ENCODE peak calls at places on chromosome 20, in seven cellular contexts. L is HT1080, Q is HEK293T, X is Kasumi-1, B is AG20443, S is H54, U is H9. Z is an unnamed sample.

GRCh38 chr20:19975436-19975799 is 41.7 kb upstream of the NAA20 start:
- DNase-seq in Q (no peak), L (no peak), B (peak), S (peak), X (no peak), U (no peak), Z (peak)

GRCh38 chr20:58614984-58615760 is 35.9 kb upstream of the STX16 start:
- DNase-seq in U (no peak), X (no peak), S (no peak), B (no peak), L (no peak), Q (no peak), Z (no peak)

GRCh38 chr20:50278684-50279531 is 88.3 kb downstream of the CEBPB start:
- DNase-seq in S (peak), B (peak), U (no peak), X (no peak), Q (peak), L (no peak), Z (no peak)

GRCh38 chr20:13119583-13119982 is 101.5 kb upstream of the ISM1 start:
- DNase-seq in Q (peak), X (peak), L (peak), U (peak), S (no peak), B (peak), Z (peak)

GRCh38 chr20:22729180-22729579 is 144.8 kb upstream of the FOXA2 start:
- DNase-seq in U (no peak), S (no peak), X (no peak), L (peak), B (no peak), Q (no peak), Z (no peak)

GRCh38 chr20:53243152-53243551 is 271.0 kb downstream of the TSHZ2 start:
- DNase-seq in S (no peak), U (no peak), B (no peak), Q (no peak), X (no peak), L (no peak), Z (no peak)

GRCh38 chr20:50546729-50547314 is 36.6 kb downstream of the PTPN1 start:
- DNase-seq in L (no peak), B (peak), Q (no peak), X (no peak), U (no peak), S (no peak), Z (no peak)

GRCh38 chr20:48741669-48742068 is 86.1 kb downstream of the PREX1 start:
- DNase-seq in X (no peak), Q (no peak), S (no peak), B (no peak), U (no peak), L (no peak), Z (no peak)

GRCh38 chr20:37231970-37232620 is 29.5 kb downstream of the GHRH start:
- DNase-seq in X (no peak), B (no peak), S (no peak), U (no peak), L (no peak), Q (no peak), Z (no peak)

GRCh38 chr20:46299078-46299477 is 9.2 kb downstream of the CDH22 start:
- DNase-seq in B (no peak), L (no peak), X (no peak), U (no peak), S (no peak), Q (no peak), Z (no peak)

GRCh38 chr20:36455972-36456625 is 85.2 kb upstream of the MYL9 start:
- DNase-seq in B (no peak), L (no peak), Q (no peak), S (no peak), X (no peak), U (no peak), Z (no peak)

GRCh38 chr20:51022803-51023616 is at the start of gene KCNG1:
- DNase-seq in X (no peak), L (peak), Q (peak), S (no peak), B (peak), U (peak), Z (peak)

Z was measured in head of caudate nucleus.